ENCODE peak calls at places on chromosomes 12 and 14, in seven cellular contexts. G is CD4-positive, alpha-beta T cell; R is GM12878; S is left ventricle myocardium inferior; T is AG09319; M is HFFc6; E is HFF-Myc. L is an unnamed sample.

GRCh38 chr12:75389706-75390105 is 1.2 kb upstream of the GLIPR1L2 start:
- DNase-seq in G (no peak), R (no peak), S (no peak), T (no peak), M (no peak), E (no peak), L (no peak)

GRCh38 chr12:132948146-132949066 is 7.7 kb downstream of the ZNF605 start:
- DNase-seq in G (no peak), R (no peak), S (no peak), T (no peak), M (no peak), E (no peak), L (no peak)

GRCh38 chr12:7859552-7859951 is 13.2 kb downstream of the SLC2A14 start:
- DNase-seq in G (no peak), R (no peak), S (no peak), T (no peak), M (peak), E (no peak), L (peak)

GRCh38 chr14:104999361-104999760 is 13.8 kb downstream of the CLBA1 start:
- DNase-seq in G (no peak), R (no peak), S (no peak), T (no peak), M (no peak), E (no peak), L (no peak)

GRCh38 chr12:132327351-132328171 is 1.8 kb downstream of the GALNT9 start:
- DNase-seq in G (no peak), R (no peak), S (no peak), T (peak), M (peak), E (peak), L (peak)

GRCh38 chr12:53063708-53064612 is 14.1 kb downstream of the TNS2 start:
- DNase-seq in G (no peak), R (no peak), S (peak), T (no peak), M (no peak), E (no peak), L (no peak)

GRCh38 chr12:51672334-51672733 is 81.3 kb downstream of the SCN8A start:
- DNase-seq in G (no peak), R (no peak), S (no peak), T (no peak), M (no peak), E (no peak), L (no peak)

GRCh38 chr14:64040044-64040443 is 187.2 kb downstream of the SYNE2 start:
- DNase-seq in G (no peak), R (no peak), S (no peak), T (no peak), M (no peak), E (no peak), L (peak)

GRCh38 chr12:128089961-128090360 is 177.0 kb upstream of the TMEM132C start:
- DNase-seq in G (no peak), R (no peak), S (no peak), T (no peak), M (no peak), E (no peak), L (no peak)

GRCh38 chr12:132955933-132956725 is at the start of gene ZNF605:
- DNase-seq in G (peak), R (peak), S (peak), T (peak), M (peak), E (peak), L (peak)

GRCh38 chr12:47983541-47984115 is 20.2 kb downstream of the TMEM106C start:
- DNase-seq in G (no peak), R (no peak), S (no peak), T (no peak), M (no peak), E (no peak), L (no peak)

GRCh38 chr12:122843472-122843871 is 8.2 kb downstream of the HIP1R start:
- DNase-seq in G (no peak), R (no peak), S (no peak), T (no peak), M (no peak), E (no peak), L (no peak)

GRCh38 chr12:92341333-92341691 is 195.7 kb upstream of the BTG1 start:
- DNase-seq in G (no peak), R (no peak), S (no peak), T (no peak), M (no peak), E (no peak), L (no peak)

GRCh38 chr12:125070661-125071390 is 5.6 kb downstream of the AACS start:
- DNase-seq in G (no peak), R (no peak), S (no peak), T (no peak), M (no peak), E (no peak), L (no peak)
- TF ChIP-seq CTCF in G (no peak), R (no peak), S (no peak), T (no peak), M (no peak), E (no peak), L (no peak)

DNA sequence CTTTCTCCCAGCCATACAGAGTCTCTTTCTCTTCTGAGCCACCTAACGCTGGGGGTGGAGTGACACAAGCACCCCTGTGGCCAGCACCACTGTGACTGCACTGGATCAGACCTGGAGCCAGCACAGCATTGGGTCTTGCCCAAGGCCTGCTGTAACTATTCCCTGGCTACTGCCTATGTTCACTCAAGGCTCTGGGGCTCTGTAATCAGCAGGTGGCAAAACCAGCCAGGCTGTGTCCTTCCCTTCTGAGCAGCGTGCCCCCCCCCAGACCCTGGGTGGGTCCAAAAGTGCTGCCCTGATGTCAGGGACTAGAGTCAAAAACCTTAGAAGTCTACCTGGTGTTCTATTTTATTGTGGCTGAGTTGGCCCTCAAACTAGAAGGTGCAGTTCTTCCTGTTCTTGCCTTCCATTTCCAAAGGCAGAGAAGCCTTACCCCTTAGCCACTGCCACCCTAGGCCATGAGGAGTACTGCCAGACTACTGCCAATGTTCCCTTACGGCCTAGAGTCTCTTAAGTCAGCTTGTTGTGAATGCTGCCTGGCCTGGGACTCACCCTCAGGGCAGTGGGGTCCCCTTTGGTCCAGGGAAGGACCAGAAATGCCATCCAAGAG is 49.9 kb downstream of the PELI2 start:
- DNase-seq in G (no peak), R (no peak), S (no peak), T (no peak), M (no peak), E (no peak), L (no peak)
- TF ChIP-seq CTCF in G (no peak), R (no peak), S (no peak), T (no peak), M (no peak), E (no peak), L (no peak)

GRCh38 chr12:3752741-3753486 is at the start of gene CRACR2A:
- DNase-seq in G (peak), R (peak), S (peak), T (no peak), M (no peak), E (no peak), L (peak)
- TF ChIP-seq CTCF in G (peak), R (peak), S (peak), T (peak), M (peak), E (peak), L (peak)

GRCh38 chr12:119902084-119902509 is 25.0 kb upstream of the CIT start:
- DNase-seq in G (peak), R (peak), S (peak), T (peak), M (peak), E (peak), L (peak)
- TF ChIP-seq CTCF in G (peak), R (peak), S (peak), T (no peak), M (peak), E (peak), L (peak)

DNA sequence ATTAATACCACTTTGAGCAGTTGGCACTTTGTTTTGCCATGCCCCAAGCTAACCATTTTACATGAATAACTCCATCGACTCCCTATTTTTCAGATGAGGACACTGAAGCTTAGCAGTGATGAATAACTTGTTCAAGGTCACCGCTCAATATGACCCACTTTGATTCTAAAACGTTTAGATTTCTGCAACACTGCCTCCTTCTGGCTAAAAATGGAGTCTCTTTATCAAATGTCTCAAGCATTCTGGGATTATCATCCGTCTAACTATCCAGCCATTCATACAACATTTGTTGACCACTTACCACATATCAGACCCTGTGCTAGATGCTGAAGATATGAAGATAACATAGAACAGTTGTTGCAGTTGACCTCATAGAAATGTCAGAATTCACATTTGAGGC is 298.0 kb downstream of the PPFIA2 start:
- DNase-seq in G (no peak), R (no peak), S (no peak), T (no peak), M (no peak), E (no peak), L (no peak)
- TF ChIP-seq CTCF in G (no peak), R (peak), S (no peak), T (no peak), M (peak), E (no peak), L (no peak)

GRCh38 chr14:97301931-97302559 is 504.9 kb downstream of the VRK1 start:
- DNase-seq in G (no peak), R (no peak), S (no peak), T (no peak), M (no peak), E (no peak), L (no peak)

GRCh38 chr14:97298775-97299174 is 501.6 kb downstream of the VRK1 start:
- DNase-seq in G (no peak), R (no peak), S (no peak), T (no peak), M (no peak), E (no peak), L (no peak)

GRCh38 chr14:97295108-97295710 is 498.0 kb downstream of the VRK1 start:
- DNase-seq in G (no peak), R (no peak), S (no peak), T (no peak), M (no peak), E (no peak), L (no peak)

GRCh38 chr14:97298331-97298730 is 501.1 kb downstream of the VRK1 start:
- DNase-seq in G (no peak), R (no peak), S (no peak), T (no peak), M (no peak), E (no peak), L (no peak)

DNA sequence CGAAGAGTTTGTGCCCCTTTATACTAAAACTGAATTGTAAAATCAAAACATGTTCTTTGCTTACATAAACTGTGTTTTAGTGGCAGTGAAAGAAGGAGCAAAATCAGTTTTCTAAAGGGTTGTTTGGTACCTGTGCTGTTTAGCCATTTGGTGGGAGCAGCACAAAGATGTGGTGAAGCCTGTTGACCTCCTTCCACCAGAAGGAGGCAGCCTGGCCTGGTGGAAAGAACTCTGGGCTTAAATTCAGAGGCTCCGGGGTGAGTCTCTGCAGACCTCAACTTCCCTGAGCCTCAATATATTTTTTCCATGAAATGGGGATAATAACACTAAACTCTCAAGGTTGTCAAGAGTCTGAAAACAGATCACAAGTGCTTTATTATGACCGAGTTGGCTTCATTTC is 502.5 kb downstream of the VRK1 start:
- DNase-seq in G (peak), R (no peak), S (no peak), T (no peak), M (no peak), E (no peak), L (no peak)
- TF ChIP-seq CTCF in G (peak), R (peak), S (no peak), T (no peak), M (no peak), E (no peak), L (no peak)

GRCh38 chr12:97308576-97309198 is 153.9 kb upstream of the RMST start:
- DNase-seq in G (no peak), R (peak), S (no peak), T (peak), M (peak), E (peak), L (peak)

GRCh38 chr12:97313471-97314190 is 149.0 kb upstream of the RMST start:
- DNase-seq in G (no peak), R (no peak), S (no peak), T (no peak), M (no peak), E (no peak), L (no peak)

GRCh38 chr12:97309921-97310320 is 152.7 kb upstream of the RMST start:
- DNase-seq in G (no peak), R (no peak), S (no peak), T (no peak), M (no peak), E (no peak), L (no peak)

DNA sequence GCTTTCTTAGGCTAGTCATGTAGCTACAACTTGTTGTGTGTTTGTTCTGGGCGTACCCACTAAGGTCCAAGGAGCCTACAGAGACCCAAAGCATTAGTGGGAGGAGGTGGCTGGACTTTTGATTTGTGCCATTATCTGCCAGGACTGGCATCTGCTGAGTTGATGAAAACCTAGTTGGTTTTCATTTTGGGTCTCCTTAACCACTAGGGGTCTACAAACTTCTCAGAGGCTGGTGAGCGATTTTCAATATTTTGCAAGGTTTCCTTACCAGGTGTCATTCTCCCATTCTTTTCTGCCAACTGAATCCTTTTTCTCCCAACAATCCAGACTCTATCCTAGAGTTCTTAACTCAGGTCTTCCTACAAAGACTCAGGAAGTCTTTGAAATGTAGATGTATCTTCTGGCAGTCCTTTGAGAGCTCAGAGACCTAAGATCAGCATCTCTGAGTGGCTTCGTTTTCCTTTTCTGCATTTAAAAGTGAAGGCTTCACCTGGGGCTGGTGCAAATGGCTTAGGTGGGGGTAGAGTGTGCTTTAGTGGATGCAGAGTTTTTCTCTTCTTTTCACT is 150.0 kb upstream of the RMST start:
- DNase-seq in G (no peak), R (no peak), S (no peak), T (no peak), M (no peak), E (no peak), L (no peak)
- TF ChIP-seq CTCF in G (no peak), R (peak), S (no peak), T (no peak), M (peak), E (no peak), L (no peak)